ENCODE peak calls at places on chromosomes 7 and 10, in nine cellular contexts. I is neural crest cell; L is tibial nerve; T is upper lobe of left lung; V is CD4-positive, alpha-beta T cell; Z is stomach; B is CD8-positive, alpha-beta T cell; X is RWPE2; J is tibial artery. C is an unnamed sample.

GRCh38 chr10:26214538-26215461 is 1.8 kb upstream of the GAD2 start:
- DNase-seq in I (peak), L (no peak), T (no peak), V (no peak), Z (no peak), B (no peak), X (no peak), J (no peak), C (no peak)

GRCh38 chr7:137508437-137509175 is 165.1 kb upstream of the PTN start:
- DNase-seq in I (no peak), L (no peak), T (no peak), V (no peak), Z (no peak), B (no peak), X (no peak), J (no peak), C (no peak)

GRCh38 chr10:88467835-88468485 is 115.2 kb downstream of the RNLS start:
- DNase-seq in I (no peak), L (no peak), T (no peak), V (no peak), Z (no peak), B (no peak), X (no peak), J (no peak), C (no peak)

GRCh38 chr10:73159038-73159648 is 8.7 kb downstream of the ECD start:
- DNase-seq in I (peak), L (peak), T (peak), V (peak), Z (peak), B (peak), X (no peak), J (peak), C (peak)

GRCh38 chr7:41122256-41122987 is 580.5 kb downstream of the INHBA start:
- DNase-seq in I (no peak), L (no peak), T (no peak), V (no peak), Z (no peak), B (no peak), X (no peak), J (no peak), C (no peak)

GRCh38 chr7:32905175-32905662 is 13.7 kb upstream of the KBTBD2 start:
- DNase-seq in I (peak), L (peak), T (peak), V (peak), Z (no peak), B (peak), X (no peak), J (no peak), C (peak)

GRCh38 chr7:92563345-92563744 is 26.8 kb downstream of the FAM133B start:
- DNase-seq in I (no peak), L (no peak), T (no peak), V (no peak), Z (no peak), B (no peak), X (no peak), J (no peak), C (no peak)

GRCh38 chr10:122113161-122113944 is 124.4 kb downstream of the TACC2 start:
- DNase-seq in I (peak), L (peak), T (peak), V (no peak), Z (peak), B (no peak), X (no peak), J (peak), C (no peak)

GRCh38 chr7:15674586-15674985 is 11.9 kb downstream of the MEOX2 start:
- DNase-seq in I (no peak), L (no peak), T (no peak), V (no peak), Z (no peak), B (no peak), X (no peak), J (no peak), C (no peak)

GRCh38 chr7:40604601-40605438 is 470.0 kb downstream of the SUGCT start:
- DNase-seq in I (peak), L (peak), T (peak), V (no peak), Z (peak), B (no peak), X (no peak), J (peak), C (no peak)

GRCh38 chr7:27156508-27156898 is at the start of gene HOXA7:
- DNase-seq in I (no peak), L (peak), T (peak), V (no peak), Z (peak), B (no peak), X (peak), J (peak), C (no peak)

GRCh38 chr10:79093658-79094411 is 25.1 kb downstream of the ZMIZ1 start:
- DNase-seq in I (no peak), L (peak), T (peak), V (no peak), Z (peak), B (no peak), X (no peak), J (peak), C (no peak)

GRCh38 chr7:2736411-2736914 is 48.5 kb downstream of the AMZ1 start:
- DNase-seq in I (no peak), L (no peak), T (no peak), V (no peak), Z (peak), B (no peak), X (peak), J (peak), C (no peak)

GRCh38 chr7:82699773-82700186 is 256.2 kb upstream of the CACNA2D1 start:
- DNase-seq in I (no peak), L (no peak), T (no peak), V (no peak), Z (peak), B (no peak), X (no peak), J (no peak), C (no peak)

GRCh38 chr10:28135258-28135657 is 136.4 kb upstream of the ODAD2 start:
- DNase-seq in I (no peak), L (no peak), T (no peak), V (no peak), Z (no peak), B (no peak), X (no peak), J (no peak), C (no peak)

GRCh38 chr10:96025566-96025965 is 17.8 kb upstream of the CCNJ start:
- DNase-seq in I (no peak), L (no peak), T (no peak), V (no peak), Z (no peak), B (no peak), X (no peak), J (no peak), C (no peak)

GRCh38 chr7:136900005-136900404 is 31.6 kb downstream of the CHRM2 start:
- DNase-seq in I (no peak), L (no peak), T (no peak), V (no peak), Z (no peak), B (no peak), X (no peak), J (no peak), C (no peak)

GRCh38 chr7:10557375-10557774 is 416.3 kb upstream of the PHF14 start:
- DNase-seq in I (no peak), L (no peak), T (no peak), V (no peak), Z (no peak), B (no peak), X (no peak), J (no peak), C (no peak)

GRCh38 chr7:107559864-107560263 is 3.9 kb downstream of the COG5 start:
- DNase-seq in I (no peak), L (no peak), T (no peak), V (no peak), Z (no peak), B (no peak), X (no peak), J (no peak), C (no peak)

GRCh38 chr10:77190275-77190674 is 447.3 kb downstream of the KCNMA1 start:
- DNase-seq in I (no peak), L (no peak), T (no peak), V (no peak), Z (no peak), B (no peak), X (no peak), J (no peak), C (no peak)

GRCh38 chr10:132129431-132129830 is 57.3 kb upstream of the DPYSL4 start:
- DNase-seq in I (no peak), L (no peak), T (no peak), V (no peak), Z (no peak), B (no peak), X (no peak), J (no peak), C (no peak)

GRCh38 chr7:151735854-151736402 is 141.0 kb downstream of the PRKAG2 start:
- DNase-seq in I (no peak), L (no peak), T (no peak), V (no peak), Z (no peak), B (no peak), X (no peak), J (no peak), C (no peak)

DNA sequence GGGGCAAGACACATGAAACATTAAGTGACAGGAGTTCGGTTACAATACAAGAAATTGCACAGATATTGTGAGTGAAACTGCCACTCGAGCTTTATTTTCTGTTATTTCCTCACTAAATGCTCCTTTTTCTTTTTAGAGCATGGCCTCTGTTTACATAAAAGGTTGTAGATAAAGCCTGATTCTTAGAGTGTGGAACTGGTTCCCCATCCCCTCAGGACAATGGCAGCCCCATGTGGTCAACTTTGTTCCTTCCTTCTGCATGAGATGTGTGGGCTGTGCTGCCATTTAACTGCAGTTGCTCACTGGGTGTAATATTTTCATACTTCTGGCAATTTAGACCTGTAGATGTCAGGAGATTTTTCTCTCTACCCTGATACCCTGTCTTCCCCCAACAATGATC is 70.2 kb downstream of the LRGUK start:
- DNase-seq in I (no peak), L (no peak), T (no peak), V (no peak), Z (no peak), B (no peak), X (no peak), J (no peak), C (no peak)
- TF ChIP-seq CTCF in I (no peak), L (no peak), T (no peak), V (no peak), Z (no peak), B (no peak), X (no peak), J (no peak), C (no peak)

GRCh38 chr10:31467791-31468535 is 148.9 kb downstream of the ZEB1 start:
- DNase-seq in I (no peak), L (no peak), T (peak), V (no peak), Z (peak), B (no peak), X (peak), J (no peak), C (no peak)
- TF ChIP-seq CTCF in I (peak), L (no peak), T (peak), V (no peak), Z (peak), B (no peak), X (peak), J (no peak), C (no peak)

GRCh38 chr7:121379930-121380329 is 16.2 kb downstream of the FAM3C start:
- DNase-seq in I (no peak), L (no peak), T (no peak), V (no peak), Z (no peak), B (no peak), X (no peak), J (no peak), C (no peak)

GRCh38 chr7:121383235-121383634 is 12.9 kb downstream of the FAM3C start:
- DNase-seq in I (no peak), L (no peak), T (no peak), V (no peak), Z (no peak), B (no peak), X (no peak), J (no peak), C (no peak)

GRCh38 chr7:121384159-121384745 is 11.9 kb downstream of the FAM3C start:
- DNase-seq in I (no peak), L (no peak), T (no peak), V (no peak), Z (peak), B (no peak), X (no peak), J (no peak), C (no peak)

GRCh38 chr7:121385056-121385799 is 10.9 kb downstream of the FAM3C start:
- DNase-seq in I (no peak), L (no peak), T (no peak), V (no peak), Z (no peak), B (no peak), X (no peak), J (no peak), C (no peak)

GRCh38 chr7:121382479-121382878 is 13.6 kb downstream of the FAM3C start:
- DNase-seq in I (no peak), L (no peak), T (no peak), V (no peak), Z (no peak), B (no peak), X (no peak), J (no peak), C (no peak)
- TF ChIP-seq CTCF in I (no peak), L (no peak), T (no peak), V (no peak), Z (no peak), B (no peak), X (no peak), J (no peak), C (no peak)

GRCh38 chr10:48885376-48885775 is 54.3 kb downstream of the LRRC18 start:
- DNase-seq in I (peak), L (no peak), T (no peak), V (no peak), Z (no peak), B (no peak), X (no peak), J (no peak), C (no peak)
- TF ChIP-seq CTCF in I (peak), L (no peak), T (peak), V (no peak), Z (no peak), B (no peak), X (peak), J (no peak), C (no peak)

GRCh38 chr7:75798770-75799169 is 14.8 kb downstream of the CCL24 start:
- DNase-seq in I (no peak), L (no peak), T (no peak), V (no peak), Z (no peak), B (no peak), X (no peak), J (no peak), C (no peak)
- TF ChIP-seq CTCF in I (no peak), L (no peak), T (no peak), V (no peak), Z (no peak), B (no peak), X (no peak), J (no peak), C (no peak)

DNA sequence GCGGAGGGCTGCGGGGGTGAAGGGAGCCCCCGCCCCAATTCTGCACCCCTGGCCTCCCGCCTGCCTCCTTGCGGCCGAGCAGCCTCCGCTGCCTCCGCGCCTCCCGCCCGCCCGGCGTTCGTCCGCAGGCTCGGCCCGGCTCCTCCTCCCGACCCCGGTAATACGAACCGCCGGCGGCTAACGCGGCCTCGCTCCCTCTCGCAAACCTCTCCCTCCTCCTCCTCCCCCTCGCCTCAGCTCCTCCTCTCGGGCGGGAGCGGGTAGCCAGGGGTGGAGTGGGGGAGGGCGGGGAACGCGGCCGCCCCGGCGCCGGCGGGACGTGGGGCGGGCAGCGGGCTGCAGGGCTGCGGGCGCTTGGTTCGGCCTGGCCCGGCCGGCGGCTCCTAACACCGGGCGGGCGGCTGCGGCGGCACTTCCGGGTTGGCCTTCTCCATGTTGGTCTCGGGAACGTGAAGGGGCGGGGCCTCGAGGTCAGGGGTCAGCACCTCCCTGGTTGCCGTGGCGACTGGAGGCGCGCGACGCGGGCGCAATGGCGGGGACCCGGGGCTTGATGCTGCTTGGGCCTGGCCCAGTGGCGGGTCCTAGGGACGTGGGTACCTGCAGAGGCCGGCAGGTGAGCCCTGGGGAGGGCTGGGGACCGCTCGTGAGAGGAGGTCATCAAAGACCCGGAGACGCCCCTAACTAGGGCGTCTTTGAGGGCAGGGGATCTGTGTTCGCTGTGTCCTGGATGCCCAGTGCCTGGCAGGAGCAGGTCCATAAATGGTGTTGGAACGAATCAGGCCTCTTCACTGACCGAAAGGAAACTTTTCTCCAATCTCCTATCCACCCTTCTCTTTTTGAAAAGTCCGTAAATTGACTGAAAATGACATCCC is at the start of gene RAB11FIP2:
- DNase-seq in I (peak), L (peak), T (peak), V (peak), Z (peak), B (peak), X (peak), J (peak), C (peak)
- TF ChIP-seq CTCF in I (peak), L (peak), T (peak), V (no peak), Z (no peak), B (no peak), X (no peak), J (no peak), C (no peak)

C was measured in natural killer cell.